ENCODE peak calls at places on chromosome 16, in eight cellular contexts. M is RWPE1, Q is left colon, K is GDM1, Y is GM23338, U is endothelial cell, O is aorta, I is lower lobe of right lung. D is an unnamed sample.

GRCh38 chr16:57367111-57367752 is 5.1 kb upstream of the CX3CL1 start:
- DNase-seq in M (peak; percentile 30), K (no peak), O (no peak), U (no peak), I (peak; percentile 28), Y (no peak), Q (no peak), D (no peak)

GRCh38 chr16:11129378-11129781 is 126.6 kb downstream of the SOCS1 start:
- DNase-seq in I (no peak), M (no peak), Q (no peak), Y (no peak), K (no peak), U (no peak), O (no peak), D (no peak)

GRCh38 chr16:70158261-70158939 is 15.2 kb upstream of the CLEC18C start:
- DNase-seq in I (no peak), K (no peak), U (no peak), O (no peak), Y (peak; percentile 37), Q (no peak), M (no peak), D (no peak)

GRCh38 chr16:85650864-85651811 is 37.6 kb downstream of the GINS2 start:
- DNase-seq in I (no peak), Q (no peak), Y (no peak), U (no peak), M (no peak), K (no peak), O (no peak), D (peak; percentile 57)

GRCh38 chr16:67917140-67917851 is 14.4 kb downstream of the CTRL start:
- DNase-seq in Q (no peak), U (no peak), M (no peak), O (no peak), I (peak; percentile 53), Y (no peak), K (no peak), D (peak; percentile 63)

GRCh38 chr16:64153718-64154117 is 968.1 kb downstream of the CDH11 start:
- DNase-seq in M (no peak), Q (no peak), I (no peak), O (no peak), K (no peak), U (no peak), Y (no peak), D (no peak)

GRCh38 chr16:85847036-85847435 is 47.5 kb downstream of the COX4I1 start:
- DNase-seq in O (no peak), Q (no peak), M (no peak), U (no peak), I (no peak), K (no peak), Y (no peak), D (peak; percentile 3)

GRCh38 chr16:47139561-47140185 is 4.1 kb downstream of the NETO2 start:
- DNase-seq in U (no peak), O (no peak), Y (no peak), K (no peak), Q (no peak), M (peak; percentile 13), I (no peak), D (peak; percentile 13)

GRCh38 chr16:84024854-84025253 is 17.7 kb downstream of the SLC38A8 start:
- DNase-seq in O (no peak), U (no peak), K (no peak), M (peak; percentile 77), Y (no peak), I (no peak), Q (no peak), D (no peak)

GRCh38 chr16:64017789-64018188 is 1104.1 kb downstream of the CDH11 start:
- DNase-seq in O (no peak), K (no peak), U (no peak), I (no peak), M (no peak), Y (no peak), Q (no peak), D (no peak)

GRCh38 chr16:87350681-87351319 is 32.8 kb downstream of the FBXO31 start:
- DNase-seq in Y (no peak), M (no peak), Q (no peak), U (no peak), O (no peak), K (no peak), I (no peak), D (no peak)

GRCh38 chr16:10206865-10207264 is 24.6 kb upstream of the GRIN2A start:
- DNase-seq in M (no peak), K (no peak), Y (no peak), I (no peak), O (no peak), Q (no peak), U (no peak), D (no peak)

GRCh38 chr16:22088642-22089041 is 3.7 kb upstream of the VWA3A start:
- DNase-seq in U (no peak), Q (no peak), O (no peak), I (no peak), M (no peak), K (no peak), Y (no peak), D (no peak)

GRCh38 chr16:31265329-31266245 is 5.8 kb downstream of the ITGAM start:
- DNase-seq in M (peak; percentile 80), K (no peak), U (no peak), Q (peak; percentile 27), Y (peak; percentile 40), I (no peak), O (peak; percentile 59), D (no peak)

GRCh38 chr16:67548265-67549126 is 13.8 kb upstream of the CTCF start:
- DNase-seq in Y (no peak), I (peak; percentile 20), K (no peak), Q (no peak), U (no peak), O (no peak), M (no peak), D (no peak)

GRCh38 chr16:71311553-71312158 is 22.5 kb upstream of the CMTR2 start:
- DNase-seq in I (no peak), O (no peak), Q (peak; percentile 8), M (peak; percentile 13), U (peak; percentile 58), Y (peak; percentile 89), K (no peak), D (peak; percentile 44)

GRCh38 chr16:88354229-88355092 is 28.3 kb upstream of the ZNF469 start:
- DNase-seq in Y (no peak), O (peak; percentile 38), K (no peak), Q (no peak), M (no peak), I (peak; percentile 35), U (no peak), D (no peak)

GRCh38 chr16:51994597-51994996 is 552.3 kb downstream of the TOX3 start:
- DNase-seq in O (no peak), M (peak; percentile 84), K (no peak), I (peak; percentile 75), U (no peak), Q (peak; percentile 54), Y (no peak), D (no peak)

GRCh38 chr16:5512037-5512436 is 414.4 kb upstream of the EEF2KMT start:
- DNase-seq in U (no peak), Y (no peak), K (no peak), M (no peak), O (no peak), I (no peak), Q (no peak), D (no peak)

GRCh38 chr16:55000595-55000994 is 69.9 kb downstream of the IRX5 start:
- DNase-seq in K (no peak), O (no peak), M (peak; percentile 5), Y (no peak), I (no peak), Q (no peak), U (no peak), D (no peak)

GRCh38 chr16:8955828-8956227 is 7.9 kb downstream of the USP7 start:
- DNase-seq in U (no peak), M (no peak), K (no peak), O (no peak), Q (no peak), Y (no peak), I (no peak), D (no peak)

GRCh38 chr16:50657251-50657650 is 23.9 kb downstream of the SNX20 start:
- DNase-seq in M (no peak), K (no peak), Q (no peak), Y (no peak), O (no peak), U (no peak), I (no peak), D (no peak)

GRCh38 chr16:89828199-89828869 is at the start of gene SPIRE2:
- DNase-seq in O (peak; percentile 82), K (peak; percentile 32), I (peak; percentile 81), M (peak; percentile 57), U (peak; percentile 85), Y (peak; percentile 87), Q (peak; percentile 79), D (peak; percentile 70)

D was measured in head of caudate nucleus.